ENCODE peak calls at places on chromosomes 1 and 21, in six cellular contexts. G, Z, T, D, O and V are unnamed samples.

GRCh38 chr1:171254859-171255258 is 6.6 kb downstream of the FMO1 start:
- DNase-seq in G (no peak), Z (no peak), T (no peak), D (no peak), O (no peak), V (no peak)

GRCh38 chr1:204817341-204817740 is 53.3 kb upstream of the NFASC start:
- DNase-seq in G (no peak), Z (no peak), T (no peak), D (no peak), O (no peak), V (no peak)

GRCh38 chr1:17768651-17769241 is 13.6 kb downstream of the ACTL8 start:
- DNase-seq in G (no peak), Z (peak), T (no peak), D (peak), O (no peak), V (no peak)

GRCh38 chr1:208025036-208025435 is 114.1 kb upstream of the CD34 start:
- DNase-seq in G (no peak), Z (no peak), T (no peak), D (no peak), O (no peak), V (peak)

GRCh38 chr1:167795810-167796740 is 74.3 kb downstream of the MPZL1 start:
- DNase-seq in G (no peak), Z (no peak), T (no peak), D (no peak), O (no peak), V (peak)

GRCh38 chr1:96845464-96845863 is 123.9 kb downstream of the PTBP2 start:
- DNase-seq in G (no peak), Z (no peak), T (peak), D (peak), O (no peak), V (no peak)

GRCh38 chr1:174800221-174800791 is 199.4 kb upstream of the CACYBP start:
- DNase-seq in G (no peak), Z (no peak), T (no peak), D (peak), O (no peak), V (no peak)

GRCh38 chr1:41474490-41475271 is 9.8 kb downstream of the EDN2 start:
- DNase-seq in G (no peak), Z (no peak), T (no peak), D (no peak), O (no peak), V (no peak)

GRCh38 chr1:222815367-222815765 is 527 bp downstream of the DISP1 start:
- DNase-seq in G (no peak), Z (no peak), T (peak), D (peak), O (no peak), V (no peak)

GRCh38 chr1:214670098-214670497 is 67.1 kb downstream of the CENPF start:
- DNase-seq in G (no peak), Z (peak), T (no peak), D (peak), O (no peak), V (no peak)

DNA sequence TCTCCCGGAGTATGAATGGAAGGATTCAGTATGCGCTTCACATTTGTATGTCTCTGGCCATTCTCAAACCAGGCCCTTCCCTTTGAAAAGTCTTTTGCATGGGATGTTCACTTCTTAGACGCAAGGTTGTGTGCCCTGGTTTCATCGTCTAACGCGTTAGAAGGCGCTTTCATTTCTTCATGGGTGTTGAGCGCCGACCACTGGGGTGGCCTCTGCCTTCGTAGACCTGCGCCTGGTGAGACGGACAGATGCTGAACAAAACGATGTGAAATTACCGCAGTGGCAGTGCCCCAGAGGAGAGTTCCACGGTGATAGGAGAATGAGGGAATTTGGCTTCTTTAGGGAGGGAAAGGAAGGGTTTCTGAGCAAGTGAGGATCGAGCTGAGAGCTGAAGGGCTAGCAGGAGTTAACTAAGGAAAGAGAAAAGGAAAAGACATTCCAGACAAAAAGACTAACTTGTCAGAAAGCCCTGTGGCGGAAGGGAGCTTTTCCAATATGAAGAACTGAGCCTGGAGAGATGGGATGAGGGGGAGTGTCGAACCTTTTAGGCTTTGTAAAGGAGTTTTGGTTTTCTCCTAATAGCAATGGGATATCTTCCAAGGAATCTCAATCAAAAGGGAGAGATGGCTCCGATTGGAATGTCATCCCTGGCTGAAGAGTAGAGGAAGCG is 904 bp downstream of the GGPS1 start:
- DNase-seq in G (peak), Z (no peak), T (peak), D (peak), O (no peak), V (no peak)
- TF ChIP-seq CTCF in G (peak), Z (no peak), T (no peak), D (no peak), O (peak), V (no peak)

GRCh38 chr1:54874079-54874830 is 12.7 kb downstream of the DHCR24 start:
- DNase-seq in G (no peak), Z (no peak), T (no peak), D (no peak), O (no peak), V (no peak)

GRCh38 chr1:54869173-54869851 is 17.7 kb downstream of the DHCR24 start:
- DNase-seq in G (no peak), Z (no peak), T (no peak), D (no peak), O (no peak), V (no peak)

GRCh38 chr1:54870869-54871268 is 16.1 kb downstream of the DHCR24 start:
- DNase-seq in G (no peak), Z (no peak), T (no peak), D (no peak), O (no peak), V (no peak)

GRCh38 chr1:54871275-54872040 is 15.5 kb downstream of the DHCR24 start:
- DNase-seq in G (no peak), Z (no peak), T (no peak), D (no peak), O (no peak), V (no peak)

DNA sequence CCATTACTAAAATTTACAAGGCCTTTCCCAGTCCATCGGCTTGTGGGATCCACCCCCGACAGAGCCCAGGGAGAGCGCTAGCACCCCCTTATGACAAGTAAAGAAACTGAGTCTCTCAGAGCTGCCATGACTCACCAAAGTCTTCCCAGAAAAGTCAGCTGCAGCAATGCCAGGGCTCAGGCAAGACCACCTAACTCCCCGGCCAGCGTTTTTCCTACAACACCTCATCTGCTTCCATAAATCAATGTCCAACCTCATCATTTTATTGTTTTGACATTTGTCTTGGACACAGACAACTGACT is 15.0 kb downstream of the DHCR24 start:
- DNase-seq in G (no peak), Z (no peak), T (no peak), D (no peak), O (no peak), V (no peak)
- TF ChIP-seq CTCF in G (no peak), Z (no peak), T (no peak), D (no peak), O (no peak), V (no peak)

GRCh38 chr1:184583837-184584236 is 170.8 kb downstream of the EDEM3 start:
- DNase-seq in G (no peak), Z (no peak), T (no peak), D (no peak), O (no peak), V (no peak)
- TF ChIP-seq CTCF in G (no peak), Z (peak), T (no peak), D (no peak), O (no peak), V (no peak)

GRCh38 chr1:153968000-153968363 is 280 bp downstream of the CREB3L4 start:
- DNase-seq in G (no peak), Z (no peak), T (peak), D (peak), O (no peak), V (peak)
- TF ChIP-seq CTCF in G (no peak), Z (no peak), T (no peak), D (no peak), O (no peak), V (no peak)

DNA sequence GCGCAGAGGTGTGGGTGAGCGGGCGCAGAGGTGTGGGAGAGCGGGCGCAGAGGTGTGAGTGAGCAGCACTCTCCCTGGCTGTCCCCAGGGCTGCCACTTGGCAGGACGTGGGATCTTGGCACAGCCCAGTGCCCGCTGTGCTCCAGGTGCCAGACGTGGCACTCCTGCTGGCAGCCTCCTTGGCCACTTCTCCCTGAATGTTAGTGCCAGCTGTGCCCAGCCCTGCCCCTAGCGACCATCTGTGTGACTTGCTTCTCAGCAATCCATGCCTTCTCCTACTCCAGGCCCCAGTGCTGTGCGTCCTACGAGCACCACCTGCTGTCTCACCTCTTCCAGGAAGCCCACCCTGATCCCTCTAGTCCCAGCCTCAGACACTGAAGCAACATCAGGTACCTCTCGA is 30.5 kb downstream of the KRTAP10-1 start:
- DNase-seq in G (no peak), Z (no peak), T (peak), D (peak), O (no peak), V (peak)
- TF ChIP-seq CTCF in G (no peak), Z (no peak), T (peak), D (no peak), O (no peak), V (no peak)